ENCODE peak calls at places on chromosome 3, in seven cellular contexts. M, C, B, V, R, W and K are unnamed samples.

GRCh38 chr3:186760883-186761447 is 22.4 kb upstream of the EIF4A2 start:
- DNase-seq in M (no peak), C (no peak), B (no peak), V (no peak), R (no peak), W (no peak), K (no peak)

GRCh38 chr3:171115667-171116066 is 89.1 kb upstream of the SLC2A2 start:
- DNase-seq in M (no peak), C (no peak), B (no peak), V (no peak), R (no peak), W (no peak), K (no peak)

GRCh38 chr3:195240171-195240701 is 30.7 kb downstream of the XXYLT1 start:
- DNase-seq in M (no peak), C (no peak), B (peak; percentile 16), V (no peak), R (peak; percentile 33), W (no peak), K (no peak)

GRCh38 chr3:133468251-133468721 is 68.4 kb downstream of the BFSP2 start:
- DNase-seq in M (no peak), C (no peak), B (no peak), V (peak; percentile 24), R (no peak), W (no peak), K (no peak)

GRCh38 chr3:24951186-24951585 is 456.5 kb upstream of the THRB start:
- DNase-seq in M (no peak), C (no peak), B (no peak), V (no peak), R (no peak), W (no peak), K (no peak)

GRCh38 chr3:61964566-61964965 is 403.2 kb downstream of the PTPRG start:
- DNase-seq in M (no peak), C (no peak), B (no peak), V (no peak), R (no peak), W (peak; percentile 16), K (no peak)

GRCh38 chr3:187743195-187744141 is 1.8 kb downstream of the BCL6 start:
- DNase-seq in M (no peak), C (peak; percentile 51), B (no peak), V (peak; percentile 41), R (peak; percentile 64), W (peak; percentile 58), K (peak; percentile 36)

GRCh38 chr3:39183231-39184080 is 8.9 kb downstream of the XIRP1 start:
- DNase-seq in M (no peak), C (no peak), B (no peak), V (no peak), R (no peak), W (no peak), K (no peak)

GRCh38 chr3:143266936-143267335 is 147.4 kb downstream of the CHST2 start:
- DNase-seq in M (no peak), C (no peak), B (no peak), V (no peak), R (no peak), W (no peak), K (no peak)

GRCh38 chr3:151440940-151441339 is 19.9 kb downstream of the IGSF10 start:
- DNase-seq in M (no peak), C (no peak), B (no peak), V (no peak), R (no peak), W (no peak), K (no peak)

GRCh38 chr3:16512435-16513140 is 911 bp downstream of the RFTN1 start:
- DNase-seq in M (no peak), C (peak; percentile 41), B (peak; percentile 19), V (no peak), R (peak; percentile 36), W (peak; percentile 26), K (peak; percentile 68)

GRCh38 chr3:42192334-42193200 is 73.4 kb downstream of the CCK start:
- DNase-seq in M (no peak), C (no peak), B (no peak), V (peak; percentile 52), R (no peak), W (peak; percentile 45), K (no peak)

GRCh38 chr3:171744055-171744741 is 66.1 kb downstream of the PLD1 start:
- DNase-seq in M (no peak), C (no peak), B (no peak), V (no peak), R (no peak), W (no peak), K (no peak)

GRCh38 chr3:49020335-49021212 is 1.3 kb upstream of the NDUFAF3 start:
- DNase-seq in M (no peak), C (no peak), B (no peak), V (no peak), R (no peak), W (no peak), K (no peak)
- TF ChIP-seq CTCF in M (no peak), C (no peak), B (no peak), V (peak; percentile 4), R (no peak), W (no peak), K (no peak)

GRCh38 chr3:123724306-123724705 is 139.5 kb upstream of the HACD2 start:
- DNase-seq in M (no peak), C (no peak), B (no peak), V (no peak), R (peak; percentile 36), W (peak; percentile 56), K (no peak)
- TF ChIP-seq CTCF in M (no peak), C (no peak), B (no peak), V (peak; percentile 53), R (peak; percentile 43), W (peak; percentile 54), K (no peak)

GRCh38 chr3:32684800-32685603 is at the start of gene CNOT10:
- DNase-seq in M (peak; percentile 88), C (peak; percentile 88), B (peak; percentile 92), V (peak; percentile 92), R (peak; percentile 82), W (peak; percentile 94), K (peak; percentile 95)
- TF ChIP-seq CTCF in M (no peak), C (no peak), B (no peak), V (peak; percentile 26), R (no peak), W (no peak), K (no peak)

GRCh38 chr3:68017069-68017468 is 362.7 kb upstream of the SUCLG2 start:
- DNase-seq in M (no peak), C (no peak), B (no peak), V (no peak), R (no peak), W (no peak), K (no peak)
- TF ChIP-seq CTCF in M (no peak), C (no peak), B (no peak), V (no peak), R (no peak), W (no peak), K (no peak)

GRCh38 chr3:71987089-71987735 is 202.3 kb upstream of the PROK2 start:
- DNase-seq in M (no peak), C (no peak), B (no peak), V (peak; percentile 9), R (peak; percentile 27), W (peak; percentile 6), K (no peak)
- TF ChIP-seq CTCF in M (no peak), C (no peak), B (no peak), V (peak; percentile 74), R (peak; percentile 42), W (peak; percentile 52), K (no peak)

DNA sequence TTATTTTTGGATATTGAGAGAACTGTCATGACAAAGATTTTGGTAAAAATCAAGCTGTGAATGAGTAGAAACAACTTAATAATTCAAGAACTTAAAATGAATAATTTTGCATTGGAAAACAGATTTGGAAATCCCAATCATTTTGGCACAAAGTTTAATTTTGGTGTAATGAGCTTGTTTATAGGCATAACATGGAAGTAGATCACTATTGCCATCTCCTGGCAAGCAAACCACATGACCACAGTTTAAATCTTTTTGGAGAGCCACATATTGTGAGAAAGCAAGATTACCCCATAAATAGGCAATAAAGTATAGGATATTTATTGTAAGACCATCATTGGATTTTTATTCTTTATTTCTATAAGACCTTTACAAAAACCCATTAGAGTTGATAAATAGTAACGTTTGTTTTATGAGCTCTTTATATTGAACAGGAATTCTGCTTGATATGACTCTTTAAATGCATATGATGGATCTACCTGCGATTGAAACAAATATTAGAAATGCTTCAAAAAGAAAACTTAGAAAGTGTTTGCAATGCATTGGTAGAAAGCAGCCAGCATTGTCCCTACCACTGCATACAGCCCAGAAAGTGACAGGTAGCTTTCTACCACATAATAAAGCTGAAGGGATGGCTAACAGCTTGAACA is 766.9 kb downstream of the TBL1XR1 start:
- DNase-seq in M (no peak), C (no peak), B (no peak), V (peak; percentile 36), R (peak; percentile 59), W (peak; percentile 54), K (no peak)
- TF ChIP-seq CTCF in M (peak; percentile 57), C (peak; percentile 47), B (no peak), V (peak; percentile 57), R (peak; percentile 56), W (peak; percentile 74), K (no peak)

DNA sequence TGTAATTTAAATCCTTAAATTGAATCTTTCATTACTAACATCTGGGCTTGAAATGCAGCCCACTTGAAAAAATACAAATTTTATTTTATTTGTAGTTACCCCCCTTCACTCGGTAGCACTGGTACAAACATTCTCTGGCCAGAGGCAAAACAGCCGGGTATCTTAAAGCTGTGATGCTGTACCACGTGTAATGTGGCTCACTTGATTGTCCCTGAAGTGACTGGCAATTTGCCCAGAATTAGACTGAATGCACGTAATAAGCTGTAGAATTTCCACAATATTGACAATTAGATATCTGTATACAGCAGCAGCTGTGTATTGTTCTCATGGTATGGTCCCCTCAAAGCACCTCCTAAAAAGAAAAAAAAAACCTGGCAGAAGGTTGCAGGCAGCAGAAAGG is 192.8 kb upstream of the TBC1D5 start:
- DNase-seq in M (no peak), C (no peak), B (no peak), V (no peak), R (no peak), W (no peak), K (no peak)
- TF ChIP-seq CTCF in M (no peak), C (no peak), B (no peak), V (no peak), R (no peak), W (no peak), K (no peak)

DNA sequence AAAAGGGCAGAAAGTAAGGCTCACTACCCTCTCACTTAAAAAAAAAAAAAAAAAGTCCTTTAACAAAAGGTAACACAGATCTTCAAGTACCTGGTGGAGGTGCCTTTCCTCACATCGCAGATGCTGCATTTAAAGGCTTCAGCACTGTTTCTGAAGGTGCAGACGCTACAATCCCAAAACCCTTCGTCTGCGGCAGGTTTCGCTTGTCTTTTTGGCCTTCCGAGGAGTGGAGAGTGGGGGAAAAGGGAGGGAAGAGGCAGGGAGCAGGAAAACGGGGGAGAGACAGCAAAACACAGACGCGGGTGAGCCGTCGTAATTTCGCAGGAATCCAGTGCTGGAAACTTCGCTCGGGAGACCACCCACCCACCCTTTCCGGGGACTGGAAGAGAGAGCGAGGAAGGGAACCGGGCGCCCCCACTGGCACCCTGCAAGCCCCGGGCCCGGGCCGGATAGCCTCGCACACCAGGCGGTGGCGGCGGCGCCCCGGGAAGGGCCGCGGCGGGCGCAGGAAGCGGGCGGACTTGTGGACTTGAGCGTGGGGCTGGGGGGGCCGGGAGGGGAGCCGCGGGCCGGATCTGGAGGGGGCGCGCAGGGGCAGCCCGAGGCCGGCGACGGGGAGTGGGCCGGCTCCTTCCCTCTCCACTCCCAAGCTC is 401.7 kb downstream of the SHQ1 start:
- DNase-seq in M (no peak), C (peak; percentile 41), B (peak; percentile 36), V (no peak), R (peak; percentile 39), W (peak; percentile 41), K (no peak)
- TF ChIP-seq CTCF in M (no peak), C (peak; percentile 10), B (no peak), V (no peak), R (no peak), W (no peak), K (no peak)